ENCODE peak calls at places on chromosomes 7 and 10, in ten cellular contexts. V, F, B, W, I, Q, C, T, S and R are unnamed samples.

GRCh38 chr7:68770649-68771048 is 827.6 kb upstream of the AUTS2 start:
- DNase-seq in C (peak), T (no peak), W (no peak), Q (no peak), S (no peak), F (peak), B (no peak), V (no peak), I (no peak), R (no peak)

GRCh38 chr10:67607472-67607871 is 88.5 kb downstream of the CTNNA3 start:
- DNase-seq in T (no peak), S (no peak), Q (no peak), W (no peak), V (no peak), C (no peak), B (peak), F (no peak), I (no peak), R (peak)

GRCh38 chr10:72764151-72764550 is 72.2 kb downstream of the MCU start:
- DNase-seq in S (peak), F (no peak), B (peak), I (peak), C (no peak), T (no peak), W (no peak), V (no peak), Q (no peak), R (peak)

GRCh38 chr10:79406683-79407396 is 38.6 kb downstream of the ZCCHC24 start:
- DNase-seq in W (no peak), I (no peak), V (no peak), C (peak), S (no peak), B (no peak), F (no peak), Q (no peak), T (no peak), R (no peak)

GRCh38 chr10:110860576-110861241 is 11.0 kb upstream of the PDCD4 start:
- DNase-seq in W (no peak), F (no peak), S (no peak), B (no peak), T (peak), V (no peak), I (no peak), Q (no peak), C (no peak), R (no peak)

GRCh38 chr10:60107308-60107976 is 201.1 kb upstream of the CCDC6 start:
- DNase-seq in V (no peak), B (no peak), C (no peak), I (no peak), T (no peak), F (no peak), W (no peak), S (no peak), Q (no peak), R (no peak)

GRCh38 chr7:115689941-115690340 is 340.6 kb downstream of the TFEC start:
- DNase-seq in S (no peak), I (peak), C (no peak), V (no peak), B (peak), F (no peak), T (no peak), Q (no peak), W (no peak), R (no peak)

GRCh38 chr10:127694580-127695193 is 42.3 kb upstream of the FOXI2 start:
- DNase-seq in F (peak), V (peak), S (no peak), B (no peak), C (no peak), Q (no peak), T (peak), W (peak), I (no peak), R (no peak)

GRCh38 chr10:97542169-97543024 is 30.2 kb upstream of the ANKRD2 start:
- DNase-seq in T (peak), S (peak), C (peak), I (peak), B (peak), Q (peak), V (no peak), W (no peak), F (peak), R (peak)

GRCh38 chr7:16708496-16708895 is 45.1 kb upstream of the TSPAN13 start:
- DNase-seq in T (no peak), F (no peak), C (no peak), S (no peak), B (no peak), W (no peak), I (no peak), Q (no peak), V (no peak), R (peak)

GRCh38 chr7:28748934-28749584 is 209.1 kb downstream of the TRIL start:
- DNase-seq in I (no peak), T (no peak), Q (no peak), W (no peak), C (no peak), S (no peak), B (peak), F (peak), V (peak), R (no peak)

GRCh38 chr7:134809611-134810010 is 30.2 kb downstream of the CALD1 start:
- DNase-seq in I (no peak), F (no peak), W (no peak), T (no peak), S (no peak), C (no peak), Q (no peak), B (no peak), V (no peak), R (peak)

GRCh38 chr7:24622646-24623182 is 49.5 kb downstream of the PALS2 start:
- DNase-seq in F (no peak), C (no peak), B (no peak), T (no peak), S (no peak), I (no peak), V (no peak), Q (no peak), W (no peak), R (peak)

GRCh38 chr7:97187067-97187466 is 69.6 kb downstream of the SDHAF3 start:
- DNase-seq in S (no peak), V (no peak), T (no peak), C (no peak), I (peak), B (peak), Q (peak), F (no peak), W (no peak), R (peak)

GRCh38 chr7:73851410-73852338 is 9.3 kb upstream of the TMEM270 start:
- DNase-seq in V (no peak), F (peak), I (peak), T (no peak), S (peak), C (no peak), Q (no peak), W (no peak), B (peak), R (peak)

GRCh38 chr7:146002431-146003078 is 114.0 kb upstream of the CNTNAP2 start:
- DNase-seq in S (no peak), V (no peak), W (no peak), B (no peak), C (no peak), T (no peak), F (no peak), Q (no peak), I (no peak), R (peak)

GRCh38 chr7:26284995-26285632 is 6.5 kb upstream of the SNX10 start:
- DNase-seq in F (no peak), C (no peak), Q (no peak), I (no peak), W (no peak), T (no peak), V (no peak), B (no peak), S (no peak), R (no peak)
- TF ChIP-seq CTCF in F (no peak), C (no peak), Q (no peak), I (peak), W (no peak), T (no peak), V (peak), B (no peak), S (no peak), R (no peak)

GRCh38 chr10:131832056-131832685 is 68.6 kb upstream of the PPP2R2D start:
- DNase-seq in S (no peak), Q (no peak), T (no peak), W (no peak), C (no peak), V (no peak), I (no peak), F (no peak), B (no peak), R (no peak)

GRCh38 chr10:131830446-131831130 is 70.2 kb upstream of the PPP2R2D start:
- DNase-seq in F (no peak), Q (no peak), V (no peak), T (no peak), B (no peak), I (no peak), C (no peak), W (no peak), S (no peak), R (no peak)

GRCh38 chr10:131825960-131826650 is 74.7 kb upstream of the PPP2R2D start:
- DNase-seq in F (no peak), B (no peak), V (no peak), T (no peak), W (no peak), Q (no peak), I (no peak), C (no peak), S (no peak), R (no peak)

GRCh38 chr10:131831561-131831960 is 69.2 kb upstream of the PPP2R2D start:
- DNase-seq in Q (no peak), F (no peak), T (no peak), C (no peak), W (no peak), I (no peak), V (no peak), B (no peak), S (no peak), R (no peak)

GRCh38 chr10:131829156-131829930 is 71.5 kb upstream of the PPP2R2D start:
- DNase-seq in I (no peak), F (no peak), V (no peak), W (no peak), S (no peak), Q (no peak), B (no peak), C (peak), T (no peak), R (no peak)
- TF ChIP-seq CTCF in I (no peak), F (no peak), V (no peak), W (no peak), S (no peak), Q (no peak), B (no peak), C (no peak), T (no peak), R (no peak)

DNA sequence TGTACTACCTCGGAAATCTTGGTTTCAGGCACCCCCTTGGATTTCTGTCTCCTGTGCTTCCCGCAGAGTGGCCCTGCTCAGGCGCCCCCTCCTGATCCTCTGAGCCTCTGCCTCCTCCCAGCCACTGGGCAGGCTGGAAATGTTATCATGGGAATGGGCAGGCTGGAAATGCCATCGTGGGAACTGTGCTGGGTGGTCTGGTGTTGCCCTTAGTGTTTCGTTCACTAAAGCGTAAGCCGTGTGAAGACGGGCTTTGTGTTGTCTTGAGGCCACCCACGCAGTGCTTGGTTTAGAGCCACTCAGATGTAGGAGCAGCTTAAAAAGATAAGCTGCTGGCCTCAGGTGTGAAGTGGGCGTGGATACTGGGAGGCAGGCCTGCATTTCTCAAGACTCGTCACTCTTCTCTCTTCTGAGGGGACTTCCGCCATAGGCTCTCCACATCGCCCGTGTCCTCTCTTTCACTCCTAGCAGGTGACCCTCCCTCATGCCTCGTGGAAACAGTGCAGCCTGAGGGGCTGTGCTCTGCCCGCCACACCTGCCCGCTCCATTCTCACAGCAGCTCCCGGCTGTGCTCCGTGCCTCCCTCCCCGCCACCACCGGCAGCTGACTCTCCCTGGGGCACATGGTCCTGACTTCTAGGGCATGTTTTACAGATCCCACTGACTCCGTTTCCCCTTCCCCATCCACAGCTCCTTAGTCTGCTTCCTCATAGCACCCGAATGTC is 28.5 kb downstream of the PPP2R2D start:
- DNase-seq in I (no peak), W (no peak), B (no peak), Q (no peak), F (no peak), T (no peak), V (no peak), S (no peak), C (no peak), R (no peak)
- TF ChIP-seq CTCF in I (no peak), W (no peak), B (no peak), Q (no peak), F (no peak), T (no peak), V (no peak), S (no peak), C (no peak), R (no peak)

GRCh38 chr10:70331486-70332268 is 47.9 kb upstream of the NPFFR1 start:
- DNase-seq in Q (peak), W (no peak), S (peak), I (peak), V (no peak), T (peak), F (peak), C (peak), B (peak), R (peak)
- TF ChIP-seq CTCF in Q (peak), W (no peak), S (peak), I (peak), V (no peak), T (peak), F (no peak), C (peak), B (peak), R (peak)

DNA sequence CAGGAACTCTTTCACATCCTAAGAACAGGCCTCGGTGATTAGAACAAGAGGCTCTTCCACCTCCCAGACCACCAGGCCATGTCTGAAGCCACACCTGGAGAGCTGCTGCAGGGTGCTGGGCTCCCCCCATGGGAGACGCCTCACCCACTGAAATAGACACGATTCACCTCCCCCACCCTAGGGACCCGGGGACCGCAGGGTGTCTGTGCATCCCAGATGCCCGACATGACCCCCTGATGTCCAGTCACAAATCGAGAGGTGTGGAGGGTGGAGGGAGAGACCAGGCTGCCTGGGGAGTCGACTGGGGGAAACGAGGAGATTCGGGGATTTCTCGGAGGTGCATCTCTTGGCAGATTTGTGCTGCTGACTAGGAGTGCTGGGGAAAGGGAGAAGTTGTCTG is 31.0 kb downstream of the CNPY1 start:
- DNase-seq in T (no peak), S (no peak), W (no peak), I (no peak), B (no peak), F (no peak), C (no peak), V (no peak), Q (no peak), R (no peak)
- TF ChIP-seq CTCF in T (no peak), S (no peak), W (no peak), I (no peak), B (no peak), F (no peak), C (no peak), V (no peak), Q (no peak), R (no peak)

DNA sequence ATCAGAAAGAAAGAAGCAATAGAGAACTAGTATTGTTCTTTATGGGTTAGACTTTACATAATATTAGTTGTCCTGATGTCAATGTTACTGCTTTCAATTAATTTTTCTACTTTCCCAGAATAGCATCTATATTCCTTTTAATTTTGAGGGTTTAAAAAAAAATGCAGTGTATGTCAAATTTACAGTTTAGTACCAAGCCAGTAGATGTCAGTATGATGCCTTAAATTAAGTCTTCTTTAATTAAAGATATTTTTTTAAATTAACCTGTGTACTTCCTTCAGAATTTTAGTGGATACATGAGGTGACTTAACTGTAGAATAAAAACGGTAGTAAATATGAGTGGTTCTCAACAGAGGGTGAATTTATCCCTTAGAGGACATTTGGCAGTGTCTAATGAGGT is 35.2 kb upstream of the STOX1 start:
- DNase-seq in F (no peak), Q (no peak), T (no peak), S (no peak), B (peak), C (no peak), V (no peak), I (no peak), W (no peak), R (peak)
- TF ChIP-seq CTCF in F (peak), Q (no peak), T (no peak), S (peak), B (peak), C (no peak), V (peak), I (peak), W (peak), R (no peak)

GRCh38 chr10:32055478-32056135 is 618 bp downstream of the KIF5B start:
- DNase-seq in B (peak), Q (peak), F (peak), V (peak), I (no peak), T (peak), S (no peak), C (peak), W (peak), R (peak)
- TF ChIP-seq CTCF in B (no peak), Q (no peak), F (no peak), V (peak), I (peak), T (no peak), S (peak), C (no peak), W (no peak), R (peak)

GRCh38 chr7:65216469-65216868 is 157.2 kb upstream of the ZNF92 start:
- DNase-seq in B (peak), W (peak), I (no peak), C (no peak), T (peak), S (no peak), Q (no peak), V (peak), F (no peak), R (peak)
- TF ChIP-seq CTCF in B (peak), W (peak), I (peak), C (peak), T (peak), S (peak), Q (peak), V (peak), F (peak), R (peak)